ENCODE peak calls at places on chromosomes 4 and X, in four cellular contexts. One of them, this sample, is unnamed. For H4K20me1 and H3K9me1, the result is how much of the 10 kb centered on the place peaks cover.

GRCh38 chr4:22668301-22668700 is 24.4 kb upstream of the GBA3 start:
- DNase-seq in IMR-90: peak
- DNase-seq in keratinocyte: no peak
- DNase-seq in K562: no peak
- DNase-seq in this sample: no peak

GRCh38 chr4:100289530-100289888 is 99.2 kb upstream of the DDIT4L start:
- DNase-seq in IMR-90: no peak
- DNase-seq in keratinocyte: no peak
- DNase-seq in K562: no peak
- DNase-seq in this sample: peak

GRCh38 chr4:31283689-31284088 is 563.5 kb downstream of the PCDH7 start:
- DNase-seq in IMR-90: no peak
- DNase-seq in keratinocyte: no peak
- DNase-seq in K562: no peak
- DNase-seq in this sample: no peak

GRCh38 chr4:172826866-172827265 is 341.7 kb upstream of the GALNT7 start:
- DNase-seq in IMR-90: no peak
- DNase-seq in keratinocyte: no peak
- DNase-seq in K562: no peak
- DNase-seq in this sample: no peak

GRCh38 chr4:125321709-125322362 is 7.1 kb downstream of the FAT4 start:
- DNase-seq in IMR-90: peak
- DNase-seq in keratinocyte: peak
- DNase-seq in K562: no peak
- DNase-seq in this sample: peak

GRCh38 chrX:152842772-152843338 is 12.0 kb downstream of the NSDHL start:
- DNase-seq in IMR-90: no peak
- DNase-seq in keratinocyte: no peak
- DNase-seq in K562: no peak
- DNase-seq in this sample: no peak

GRCh38 chr4:101813604-101814003 is 23.1 kb downstream of the BANK1 start:
- DNase-seq in IMR-90: no peak
- DNase-seq in keratinocyte: no peak
- DNase-seq in K562: no peak
- DNase-seq in this sample: no peak

GRCh38 chr4:118586357-118586790 is 98.8 kb upstream of the METTL14 start:
- DNase-seq in IMR-90: no peak
- DNase-seq in keratinocyte: no peak
- DNase-seq in K562: no peak
- DNase-seq in this sample: no peak

GRCh38 chr4:62145276-62145675 is 945.1 kb downstream of the ADGRL3 start:
- DNase-seq in IMR-90: no peak
- DNase-seq in keratinocyte: no peak
- DNase-seq in K562: no peak
- DNase-seq in this sample: no peak

GRCh38 chr4:149549911-149550310 is 265.7 kb downstream of the IQCM start:
- DNase-seq in IMR-90: no peak
- DNase-seq in keratinocyte: no peak
- DNase-seq in K562: no peak
- DNase-seq in this sample: no peak

GRCh38 chr4:155609455-155610059 is 57.1 kb upstream of the GUCY1A1 start:
- DNase-seq in IMR-90: peak
- DNase-seq in keratinocyte: no peak
- DNase-seq in K562: no peak
- DNase-seq in this sample: no peak

GRCh38 chr4:150336676-150337412 is 245.1 kb upstream of the MAB21L2 start:
- DNase-seq in IMR-90: no peak
- DNase-seq in keratinocyte: no peak
- DNase-seq in K562: no peak
- DNase-seq in this sample: no peak

GRCh38 chr4:94626942-94627341 is 130.8 kb upstream of the BMPR1B start:
- DNase-seq in IMR-90: no peak
- DNase-seq in keratinocyte: no peak
- DNase-seq in K562: no peak
- DNase-seq in this sample: no peak
- H4K20me1 ChIP-seq in IMR-90: under half
- H4K20me1 ChIP-seq in keratinocyte: under half
- H4K20me1 ChIP-seq in K562: under half
- H4K20me1 ChIP-seq in this sample: under half

DNA sequence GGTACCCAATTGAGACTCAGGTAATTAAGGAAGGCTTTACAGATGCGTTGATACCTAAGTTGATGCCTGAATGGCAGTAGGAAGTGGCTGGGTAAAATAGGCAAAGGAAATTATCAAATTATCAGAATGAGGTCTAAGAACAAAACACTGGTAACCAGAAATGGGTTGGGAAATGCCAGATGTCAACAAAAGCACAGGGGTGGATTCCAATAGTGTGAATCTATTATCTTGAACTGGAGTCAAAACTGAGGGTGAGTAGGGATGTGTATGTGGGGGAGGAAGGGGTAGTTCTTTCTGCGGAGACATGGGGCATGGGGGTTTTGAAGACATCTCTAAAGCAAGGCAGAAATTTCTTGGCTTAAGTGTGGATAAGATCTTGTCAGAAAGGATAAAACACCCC is 16.0 kb upstream of the SEPTIN6 start:
- DNase-seq in IMR-90: peak
- DNase-seq in keratinocyte: no peak
- DNase-seq in K562: no peak
- DNase-seq in this sample: no peak
- H3K9me1 ChIP-seq in IMR-90: under half
- H3K9me1 ChIP-seq in keratinocyte: under half
- H3K9me1 ChIP-seq in K562: under half
- H3K9me1 ChIP-seq in this sample: under half

GRCh38 chr4:139691-140090 is 15.4 kb downstream of the ZNF718 start:
- DNase-seq in IMR-90: no peak
- DNase-seq in keratinocyte: no peak
- DNase-seq in K562: no peak
- DNase-seq in this sample: no peak

DNA sequence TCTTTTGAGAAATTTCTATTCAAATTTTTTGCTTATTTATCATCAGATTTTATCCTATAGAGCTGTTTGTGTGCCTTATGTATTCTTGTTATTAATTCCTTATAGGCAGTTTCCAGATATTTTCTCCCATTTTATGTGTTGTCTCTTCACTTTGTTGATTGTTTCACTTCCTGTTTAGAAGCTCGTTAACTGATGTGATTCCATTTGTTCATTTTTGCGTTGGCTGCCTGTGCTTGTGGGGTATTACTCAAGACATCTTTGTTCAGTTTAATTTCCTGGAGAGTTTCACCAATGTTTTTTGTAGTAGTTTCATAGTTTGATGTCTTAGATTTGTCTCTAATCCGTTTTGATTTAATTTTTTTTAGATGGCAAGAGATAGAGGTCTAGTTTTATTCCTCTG is 14.6 kb downstream of the ZNF718 start:
- DNase-seq in IMR-90: no peak
- DNase-seq in keratinocyte: no peak
- DNase-seq in K562: no peak
- DNase-seq in this sample: no peak
- H4K20me1 ChIP-seq in IMR-90: under half
- H4K20me1 ChIP-seq in keratinocyte: under half
- H4K20me1 ChIP-seq in K562: under half
- H4K20me1 ChIP-seq in this sample: under half

DNA sequence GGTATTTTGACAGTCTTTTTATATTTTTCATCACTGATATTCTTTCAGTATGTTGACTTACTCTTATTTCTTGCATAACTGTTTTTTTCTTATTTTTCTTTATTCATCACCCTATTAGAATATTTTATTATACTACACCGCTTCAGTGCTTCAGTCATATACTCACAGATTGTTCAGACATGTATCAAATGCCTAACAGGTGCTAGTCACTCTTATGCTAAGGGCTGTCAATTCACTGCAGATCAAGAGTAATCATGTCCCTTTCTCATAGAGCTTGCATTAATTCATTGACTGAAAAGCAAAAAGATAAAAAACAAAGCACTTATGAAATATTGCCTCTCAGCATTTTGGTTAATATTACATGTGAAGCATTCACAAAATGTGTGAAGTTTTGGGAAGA is 1435.6 kb downstream of the STIM2 start:
- DNase-seq in IMR-90: no peak
- DNase-seq in keratinocyte: no peak
- DNase-seq in K562: no peak
- DNase-seq in this sample: no peak
- H3K9me1 ChIP-seq in IMR-90: under half
- H3K9me1 ChIP-seq in keratinocyte: under half
- H3K9me1 ChIP-seq in K562: under half
- H3K9me1 ChIP-seq in this sample: under half

DNA sequence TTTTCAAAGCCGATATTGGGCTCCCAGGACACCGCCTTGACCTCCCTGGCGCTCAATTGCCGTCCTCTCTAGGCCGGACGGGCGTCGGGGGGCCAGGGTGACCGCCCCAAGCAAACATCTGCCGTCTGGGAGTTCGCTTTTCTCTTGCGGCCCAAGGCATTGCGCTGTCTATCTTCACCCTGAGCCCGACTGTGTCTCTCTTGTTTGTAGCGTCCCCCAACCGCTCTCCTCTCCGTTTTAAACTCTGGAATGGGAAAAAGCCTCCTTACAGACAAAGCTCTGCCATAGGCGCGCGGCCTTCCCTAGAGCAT is 551 bp upstream of the ARX start:
- DNase-seq in IMR-90: no peak
- DNase-seq in keratinocyte: no peak
- DNase-seq in K562: no peak
- DNase-seq in this sample: no peak
- H4K20me1 ChIP-seq in IMR-90: under half
- H4K20me1 ChIP-seq in keratinocyte: under half
- H4K20me1 ChIP-seq in K562: under half
- H4K20me1 ChIP-seq in this sample: under half

GRCh38 chr4:2075987-2076907 is 17.1 kb downstream of the NAT8L start:
- DNase-seq in IMR-90: no peak
- DNase-seq in keratinocyte: no peak
- DNase-seq in K562: no peak
- DNase-seq in this sample: no peak

GRCh38 chr4:2076908-2077534 is 17.9 kb downstream of the NAT8L start:
- DNase-seq in IMR-90: no peak
- DNase-seq in keratinocyte: no peak
- DNase-seq in K562: no peak
- DNase-seq in this sample: no peak

GRCh38 chr4:2079006-2079405 is 19.9 kb downstream of the NAT8L start:
- DNase-seq in IMR-90: no peak
- DNase-seq in keratinocyte: no peak
- DNase-seq in K562: no peak
- DNase-seq in this sample: no peak

GRCh38 chr4:2078584-2078983 is 19.5 kb downstream of the NAT8L start:
- DNase-seq in IMR-90: no peak
- DNase-seq in keratinocyte: no peak
- DNase-seq in K562: no peak
- DNase-seq in this sample: no peak

DNA sequence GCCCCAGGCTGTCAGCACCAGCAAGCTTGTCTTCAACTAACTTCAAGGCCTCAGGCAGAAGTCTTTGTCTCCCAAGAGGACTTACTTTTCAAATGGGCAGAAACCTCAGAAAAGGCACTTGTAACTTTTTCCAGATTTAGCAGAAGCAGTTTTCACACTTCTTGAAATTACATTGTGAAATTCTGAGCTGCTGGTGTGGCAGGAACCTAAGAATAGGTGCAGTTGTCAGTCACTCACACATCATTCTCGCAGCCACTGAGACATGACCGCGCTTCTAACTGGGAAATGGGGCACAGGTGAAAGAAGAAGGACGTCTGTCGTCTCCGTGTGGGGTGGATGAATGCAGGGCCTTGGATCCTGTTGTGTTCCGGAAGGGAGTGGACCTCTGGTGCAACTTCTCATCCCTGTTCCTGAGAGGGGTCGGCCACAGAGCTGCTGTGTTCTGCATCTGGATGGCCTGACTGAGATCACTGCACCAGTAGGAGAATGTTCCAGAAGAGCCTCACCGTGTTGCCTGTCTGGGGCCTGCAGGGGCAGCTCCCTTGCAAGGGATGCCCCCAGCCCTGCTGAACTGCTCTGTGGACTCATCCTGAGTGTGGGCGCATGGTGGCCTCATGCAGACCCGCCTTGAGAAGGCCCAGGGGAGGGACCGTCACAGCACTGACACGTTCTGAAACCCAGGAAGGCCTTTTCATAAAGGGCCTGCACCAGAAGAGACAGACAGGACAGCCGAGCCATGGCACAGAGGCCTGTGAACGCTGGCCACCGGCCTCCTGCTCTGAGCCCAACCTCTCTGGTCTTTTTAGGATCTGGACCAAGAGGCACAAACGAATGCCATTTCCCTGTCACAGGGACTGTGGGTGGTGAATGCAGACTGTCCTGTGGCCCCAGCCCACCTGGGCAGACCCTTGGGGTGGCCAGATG is 18.7 kb downstream of the NAT8L start:
- DNase-seq in IMR-90: no peak
- DNase-seq in keratinocyte: no peak
- DNase-seq in K562: no peak
- DNase-seq in this sample: no peak
- H3K9me1 ChIP-seq in IMR-90: under half
- H3K9me1 ChIP-seq in keratinocyte: under half
- H3K9me1 ChIP-seq in K562: under half
- H3K9me1 ChIP-seq in this sample: under half

DNA sequence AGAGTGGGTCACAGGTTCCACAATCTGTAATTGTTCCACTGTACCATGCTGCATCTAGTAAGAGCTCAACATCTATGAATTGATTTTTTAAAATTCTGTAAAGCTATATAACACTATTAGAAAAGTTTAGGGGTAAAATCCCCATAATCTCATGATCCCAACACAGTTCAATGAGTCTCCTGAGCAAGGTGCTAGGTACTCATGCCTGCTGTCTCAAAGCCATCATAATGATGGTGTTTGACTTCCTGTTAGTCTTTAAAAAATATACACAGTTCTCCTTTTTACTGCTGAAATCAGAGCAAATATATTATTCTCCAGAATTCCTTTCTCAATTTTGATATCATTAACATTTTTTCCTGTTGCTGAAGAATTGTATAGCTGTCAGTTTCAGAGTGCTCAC is 55.9 kb downstream of the SH3BGRL start:
- DNase-seq in IMR-90: no peak
- DNase-seq in keratinocyte: no peak
- DNase-seq in K562: no peak
- DNase-seq in this sample: no peak
- H4K20me1 ChIP-seq in IMR-90: under half
- H4K20me1 ChIP-seq in keratinocyte: under half
- H4K20me1 ChIP-seq in K562: under half
- H4K20me1 ChIP-seq in this sample: under half

This sample was measured in endothelial cell of umbilical vein.